ENCODE peak calls at places on chromosomes 13 and 19, in ten cellular contexts. W is myocyte; E is uterus; Y is germinal center; L is stimulated activated CD4-positive, alpha-beta T cell treated with anti-CD3 and anti-CD28 coated beads, Interleukin-12 subunit alpha, Interleukin-12 subunit beta, amount 100 ng/mL, for 4 hours; M is cardiac muscle cell; R is HFFc6; I is esophagus squamous epithelium; H is H54; C is tibial nerve. U is an unnamed sample.

GRCh38 chr19:46328079-46328478 is 18.8 kb upstream of the PPP5C start:
- DNase-seq in W (no peak), E (no peak), Y (no peak), L (no peak), M (no peak), R (no peak), I (no peak), H (no peak), C (no peak), U (no peak)

GRCh38 chr19:1503089-1503924 is 9.5 kb downstream of the ADAMTSL5 start:
- DNase-seq in W (peak), E (peak), Y (peak), L (peak), M (peak), R (no peak), I (no peak), H (no peak), C (peak), U (peak)

GRCh38 chr13:30421093-30422055 is 919 bp upstream of the UBE2L5 start:
- DNase-seq in W (peak), E (peak), Y (peak), L (peak), M (peak), R (peak), I (peak), H (peak), C (peak), U (peak)

GRCh38 chr13:46615888-46616531 is 63.0 kb downstream of the LRCH1 start:
- DNase-seq in W (no peak), E (no peak), Y (no peak), L (no peak), M (no peak), R (no peak), I (no peak), H (no peak), C (no peak), U (no peak)

GRCh38 chr13:109715902-109716301 is 70.5 kb downstream of the IRS2 start:
- DNase-seq in W (peak), E (no peak), Y (no peak), L (no peak), M (peak), R (peak), I (no peak), H (no peak), C (peak), U (no peak)

GRCh38 chr13:77460195-77460594 is 75.3 kb upstream of the SCEL start:
- DNase-seq in W (no peak), E (no peak), Y (no peak), L (no peak), M (no peak), R (no peak), I (no peak), H (no peak), C (peak), U (no peak)

GRCh38 chr19:4567584-4568071 is 8.1 kb upstream of the SEMA6B start:
- DNase-seq in W (peak), E (no peak), Y (no peak), L (peak), M (peak), R (peak), I (no peak), H (no peak), C (peak), U (peak)

GRCh38 chr13:45219123-45219891 is 18.5 kb upstream of the KCTD4 start:
- DNase-seq in W (peak), E (no peak), Y (no peak), L (no peak), M (no peak), R (no peak), I (no peak), H (no peak), C (no peak), U (no peak)

GRCh38 chr19:21483589-21484170 is 21.7 kb upstream of the ZNF429 start:
- DNase-seq in W (peak), E (peak), Y (peak), L (peak), M (peak), R (peak), I (no peak), H (peak), C (peak), U (peak)

GRCh38 chr19:47779524-47780214 is 1.2 kb downstream of the SELENOW start:
- DNase-seq in W (peak), E (peak), Y (no peak), L (no peak), M (peak), R (no peak), I (no peak), H (no peak), C (peak), U (no peak)

GRCh38 chr13:30806784-30807183 is 71.4 kb downstream of the ALOX5AP start:
- DNase-seq in W (peak), E (no peak), Y (no peak), L (no peak), M (peak), R (peak), I (no peak), H (no peak), C (no peak), U (no peak)

GRCh38 chr13:64740493-64740892 is 2489.6 kb downstream of the PCDH9 start:
- DNase-seq in W (no peak), E (no peak), Y (no peak), L (no peak), M (no peak), R (no peak), I (no peak), H (no peak), C (no peak), U (no peak)

GRCh38 chr19:58397533-58398037 is 2.1 kb downstream of the RNF225 start:
- DNase-seq in W (no peak), E (no peak), Y (no peak), L (no peak), M (no peak), R (no peak), I (no peak), H (no peak), C (no peak), U (no peak)

GRCh38 chr13:29005035-29005434 is 184.9 kb downstream of the MTUS2 start:
- DNase-seq in W (no peak), E (no peak), Y (no peak), L (no peak), M (no peak), R (no peak), I (no peak), H (no peak), C (no peak), U (no peak)

GRCh38 chr19:33795370-33796163 is 1.1 kb upstream of the KCTD15 start:
- DNase-seq in W (peak), E (peak), Y (peak), L (peak), M (peak), R (peak), I (no peak), H (peak), C (peak), U (peak)

GRCh38 chr13:24274452-24274971 is 34.9 kb upstream of the C1QTNF9 start:
- DNase-seq in W (peak), E (no peak), Y (peak), L (peak), M (no peak), R (no peak), I (no peak), H (no peak), C (no peak), U (no peak)

GRCh38 chr13:24905242-24905641 is 141.3 kb downstream of the RNF17 start:
- DNase-seq in W (no peak), E (no peak), Y (no peak), L (no peak), M (no peak), R (no peak), I (no peak), H (no peak), C (no peak), U (no peak)

GRCh38 chr13:58994077-58994476 is 1169.7 kb downstream of the DIAPH3 start:
- DNase-seq in W (no peak), E (no peak), Y (no peak), L (no peak), M (no peak), R (no peak), I (no peak), H (no peak), C (no peak), U (no peak)

GRCh38 chr13:34620073-34620858 is 321.8 kb upstream of the NBEA start:
- DNase-seq in W (no peak), E (no peak), Y (no peak), L (no peak), M (no peak), R (no peak), I (no peak), H (no peak), C (no peak), U (no peak)